ENCODE peak calls at places on chromosomes 11 and 22, in seven cellular contexts. I is thyroid gland, M is sigmoid colon, A is HCT116, D is IMR-90, Q is stomach, G is A549. Y is an unnamed sample.

GRCh38 chr11:120168960-120169681 is 31.2 kb upstream of the TRIM29 start:
- DNase-seq in M (peak; percentile 83), A (no peak), D (peak; percentile 45), G (peak; percentile 60), I (peak; percentile 64), Q (peak; percentile 75), Y (peak; percentile 70)

GRCh38 chr11:78499971-78500370 is 74.7 kb downstream of the NARS2 start:
- DNase-seq in G (no peak), D (peak; percentile 52), A (no peak), Q (no peak), I (no peak), M (no peak), Y (no peak)

GRCh38 chr11:1518301-1518700 is 31.7 kb upstream of the MOB2 start:
- DNase-seq in G (no peak), Q (no peak), A (no peak), I (no peak), M (no peak), D (no peak), Y (no peak)

GRCh38 chr11:74950374-74950969 is 1.4 kb downstream of the SPCS2 start:
- DNase-seq in Q (no peak), I (peak; percentile 8), D (no peak), M (no peak), G (no peak), A (no peak), Y (no peak)

GRCh38 chr22:41197808-41198585 is 7.1 kb upstream of the L3MBTL2 start:
- DNase-seq in M (no peak), G (peak; percentile 47), Q (peak; percentile 50), I (peak; percentile 44), D (no peak), A (no peak), Y (peak; percentile 56)

GRCh38 chr11:6746086-6746618 is 25.6 kb downstream of the OR2AG2 start:
- DNase-seq in M (no peak), G (no peak), D (no peak), A (no peak), I (no peak), Q (peak; percentile 28), Y (peak; percentile 55)

GRCh38 chr11:9264381-9265210 is 554 bp downstream of the DENND5A start:
- DNase-seq in D (peak; percentile 81), M (peak; percentile 87), I (peak; percentile 33), Q (peak; percentile 47), A (no peak), G (peak; percentile 39), Y (peak; percentile 43)

GRCh38 chr11:47152126-47152952 is 24.3 kb downstream of the ARFGAP2 start:
- DNase-seq in A (no peak), Q (no peak), M (no peak), G (no peak), D (peak; percentile 46), I (no peak), Y (no peak)

GRCh38 chr11:95296621-95297025 is 65.6 kb upstream of the SESN3 start:
- DNase-seq in G (no peak), A (no peak), M (no peak), Q (no peak), D (no peak), I (no peak), Y (no peak)

GRCh38 chr11:94755494-94755893 is 12.7 kb upstream of the AMOTL1 start:
- DNase-seq in Q (no peak), I (no peak), D (no peak), M (no peak), G (no peak), A (no peak), Y (no peak)

GRCh38 chr22:44668190-44668885 is 33.7 kb upstream of the PRR5 start:
- DNase-seq in I (peak; percentile 32), G (no peak), D (no peak), Q (no peak), M (peak; percentile 64), A (no peak), Y (no peak)

GRCh38 chr11:114075891-114076441 is 16.5 kb downstream of the ZBTB16 start:
- DNase-seq in A (peak; percentile 6), D (peak; percentile 24), I (peak; percentile 53), M (peak; percentile 77), Q (no peak), G (peak; percentile 46), Y (no peak)

GRCh38 chr11:112388496-112388895 is 127.8 kb upstream of the PLET1 start:
- DNase-seq in G (no peak), I (no peak), Q (no peak), A (no peak), D (no peak), M (no peak), Y (no peak)

GRCh38 chr11:6992457-6993431 is 27.4 kb downstream of the ZNF214 start:
- DNase-seq in M (no peak), D (peak; percentile 99), I (no peak), A (no peak), G (no peak), Q (no peak), Y (no peak)

GRCh38 chr11:94130589-94131362 is 2.1 kb downstream of the PANX1 start:
- DNase-seq in A (no peak), Q (no peak), M (no peak), I (no peak), G (no peak), D (peak; percentile 89), Y (no peak)

GRCh38 chr22:37045958-37046357 is 5.6 kb upstream of the KCTD17 start:
- DNase-seq in I (no peak), A (no peak), Q (no peak), M (no peak), D (peak; percentile 62), G (peak; percentile 32), Y (no peak)

GRCh38 chr11:116062526-116063171 is 558.4 kb upstream of the CADM1 start:
- DNase-seq in Q (no peak), A (no peak), D (no peak), M (no peak), I (no peak), G (no peak), Y (no peak)

GRCh38 chr11:811446-812245 is 1.9 kb downstream of the RPLP2 start:
- DNase-seq in I (no peak), G (no peak), Q (no peak), D (no peak), A (no peak), M (no peak), Y (no peak)

GRCh38 chr11:124098142-124098541 is 17.1 kb upstream of the VWA5A start:
- DNase-seq in I (no peak), A (no peak), G (no peak), M (no peak), Q (no peak), D (no peak), Y (no peak)

GRCh38 chr11:116613201-116613910 is 159.4 kb downstream of the BUD13 start:
- DNase-seq in I (no peak), A (no peak), G (no peak), D (no peak), Q (peak; percentile 11), M (peak; percentile 46), Y (no peak)

GRCh38 chr11:133991101-133991500 is 34.3 kb upstream of the IGSF9B start:
- DNase-seq in D (no peak), A (no peak), G (no peak), I (no peak), Q (no peak), M (no peak), Y (no peak)

GRCh38 chr11:101510608-101511007 is 73.2 kb downstream of the TRPC6 start:
- DNase-seq in Q (no peak), D (no peak), M (no peak), I (no peak), A (no peak), G (no peak), Y (no peak)
- TF ChIP-seq POLR2A in Q (no peak), D (no peak), M (no peak), I (no peak), A (no peak), G (no peak), Y (no peak)

DNA sequence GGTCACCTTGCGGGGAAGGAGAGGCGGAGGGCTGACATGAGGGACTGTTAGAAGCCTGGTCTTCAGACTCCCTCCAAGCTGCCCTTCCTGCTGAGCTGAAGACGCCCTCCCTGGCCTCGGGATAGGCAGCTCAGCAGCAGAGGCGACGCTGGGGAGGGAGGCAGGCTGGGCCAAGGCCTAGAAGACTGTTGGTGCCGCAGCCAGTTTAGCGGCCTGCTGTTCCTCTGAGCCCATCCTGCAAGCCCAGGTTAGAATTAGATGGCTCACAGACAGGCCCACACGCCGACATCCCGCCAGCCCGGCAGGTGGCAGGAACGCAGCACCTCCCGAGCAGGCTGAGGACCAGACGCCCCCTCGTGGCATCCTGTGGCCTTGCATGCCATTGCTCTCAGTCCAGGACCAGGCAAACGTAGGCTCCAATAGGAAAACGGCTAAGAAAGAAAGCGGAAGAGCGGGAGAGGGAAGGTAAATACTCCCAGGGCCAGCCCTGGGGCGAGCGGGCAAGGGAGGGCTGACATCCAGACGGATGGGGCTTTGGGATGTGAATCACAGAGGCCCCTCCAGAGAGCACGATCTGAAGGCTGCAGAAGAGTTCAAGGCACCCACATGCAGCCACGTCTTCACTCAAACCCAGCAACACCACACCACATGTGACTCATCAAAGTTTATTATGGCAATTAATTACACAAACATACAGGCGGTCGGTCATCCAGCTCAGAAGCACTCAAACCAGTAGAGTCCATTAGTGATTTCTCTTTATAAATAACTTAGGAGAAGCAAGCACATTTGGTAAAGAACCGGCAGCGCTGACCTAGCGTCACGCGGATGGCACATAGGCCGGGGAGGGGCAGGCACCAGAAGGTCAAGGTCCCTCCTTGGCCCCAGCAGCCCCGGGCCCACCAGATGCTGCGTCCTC is 27.6 kb downstream of the CD5 start:
- DNase-seq in D (peak; percentile 93), Q (peak; percentile 94), I (peak; percentile 86), A (peak; percentile 73), M (peak; percentile 94), G (peak; percentile 99), Y (peak; percentile 92)
- H3K4me3 ChIP-seq in D (peak overlapping the region; percentile 11), Q (peak overlapping the region; percentile 30), I (no peak overlapping the region), A (no peak overlapping the region), M (no peak overlapping the region), G (no peak overlapping the region), Y (peak overlapping the region; percentile 3)

GRCh38 chr22:42664976-42665831 is 16.0 kb upstream of the CYB5R3 start:
- DNase-seq in Q (no peak), D (no peak), M (no peak), G (no peak), I (no peak), A (no peak), Y (no peak)

GRCh38 chr22:42656578-42656977 is 7.4 kb upstream of the CYB5R3 start:
- DNase-seq in A (no peak), D (no peak), Q (no peak), I (no peak), M (no peak), G (no peak), Y (no peak)

GRCh38 chr22:42662114-42663021 is 13.2 kb upstream of the CYB5R3 start:
- DNase-seq in Q (peak; percentile 90), A (no peak), M (peak; percentile 86), I (peak; percentile 77), G (peak; percentile 78), D (peak; percentile 53), Y (peak; percentile 87)
- TF ChIP-seq POLR2A in Q (no peak), A (peak; percentile 14), M (no peak), I (no peak), G (no peak), D (peak; percentile 63), Y (no peak)

DNA sequence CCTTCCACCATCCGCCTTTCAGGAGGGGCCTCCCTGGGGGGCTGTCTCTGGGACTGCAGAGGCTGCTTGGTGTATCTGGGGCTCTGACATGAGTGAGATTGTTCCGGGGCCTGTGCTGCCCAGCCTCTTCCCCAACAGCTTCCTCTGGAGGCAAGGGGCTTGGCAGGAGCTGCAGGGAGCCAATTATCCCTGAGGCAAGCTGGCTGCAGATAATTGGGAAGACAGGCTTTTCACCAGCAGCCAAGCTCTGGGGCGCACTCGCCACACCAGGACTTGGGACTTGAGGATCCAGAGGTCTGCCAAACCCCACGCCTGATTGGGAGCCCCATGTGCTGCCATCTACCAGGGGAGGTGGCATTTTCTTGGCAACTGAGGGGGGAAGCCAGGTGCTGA is 15.6 kb upstream of the RTN4R start:
- DNase-seq in M (no peak), I (no peak), Q (no peak), D (no peak), G (no peak), A (no peak), Y (no peak)
- H3K4me3 ChIP-seq in M (no peak overlapping the region), I (no peak overlapping the region), Q (no peak overlapping the region), D (no peak overlapping the region), G (no peak overlapping the region), A (no peak overlapping the region), Y (no peak overlapping the region)

Y was measured in transverse colon.